ENCODE peak calls at places on chromosomes 1 and 21, in nine cellular contexts. One of them, this sample, is unnamed.

GRCh38 chr1:26784886-26785285 is 2.9 kb upstream of the PIGV start:
- DNase-seq in mesothelial cell of epicardium: no peak
- DNase-seq in breast epithelium: no peak
- DNase-seq in colonic mucosa: no peak
- DNase-seq in tibial nerve: no peak
- DNase-seq in heart left ventricle: no peak
- DNase-seq in HCT116: no peak
- DNase-seq in fibroblast of lung: no peak
- DNase-seq in cardiac fibroblast: no peak
- DNase-seq in this sample: no peak

GRCh38 chr21:36615274-36615964 is 83.5 kb upstream of the SIM2 start:
- DNase-seq in cardiac fibroblast: no peak
- DNase-seq in heart left ventricle: no peak
- DNase-seq in HCT116: peak; percentile 18
- DNase-seq in breast epithelium: no peak
- DNase-seq in tibial nerve: no peak
- DNase-seq in mesothelial cell of epicardium: no peak
- DNase-seq in colonic mucosa: no peak
- DNase-seq in fibroblast of lung: no peak
- DNase-seq in this sample: no peak

GRCh38 chr1:109251277-109252166 is 2.2 kb downstream of the CELSR2 start:
- DNase-seq in tibial nerve: no peak
- DNase-seq in HCT116: no peak
- DNase-seq in cardiac fibroblast: no peak
- DNase-seq in breast epithelium: no peak
- DNase-seq in heart left ventricle: peak; percentile 39
- DNase-seq in colonic mucosa: no peak
- DNase-seq in fibroblast of lung: no peak
- DNase-seq in mesothelial cell of epicardium: no peak
- DNase-seq in this sample: no peak

GRCh38 chr1:243944429-243945160 is 94.6 kb upstream of the AKT3 start:
- DNase-seq in breast epithelium: no peak
- DNase-seq in colonic mucosa: no peak
- DNase-seq in cardiac fibroblast: peak; percentile 45
- DNase-seq in HCT116: no peak
- DNase-seq in tibial nerve: no peak
- DNase-seq in mesothelial cell of epicardium: peak; percentile 46
- DNase-seq in heart left ventricle: no peak
- DNase-seq in fibroblast of lung: peak; percentile 35
- DNase-seq in this sample: no peak

GRCh38 chr1:230708631-230709580 is 5.0 kb downstream of the AGT start:
- DNase-seq in cardiac fibroblast: peak; percentile 27
- DNase-seq in fibroblast of lung: peak; percentile 32
- DNase-seq in mesothelial cell of epicardium: no peak
- DNase-seq in colonic mucosa: peak; percentile 93
- DNase-seq in breast epithelium: no peak
- DNase-seq in tibial nerve: no peak
- DNase-seq in heart left ventricle: no peak
- DNase-seq in HCT116: no peak
- DNase-seq in this sample: no peak

GRCh38 chr1:50214764-50215163 is 106.0 kb downstream of the ELAVL4 start:
- DNase-seq in heart left ventricle: no peak
- DNase-seq in HCT116: no peak
- DNase-seq in colonic mucosa: no peak
- DNase-seq in cardiac fibroblast: no peak
- DNase-seq in breast epithelium: no peak
- DNase-seq in fibroblast of lung: no peak
- DNase-seq in tibial nerve: no peak
- DNase-seq in mesothelial cell of epicardium: no peak
- DNase-seq in this sample: no peak

GRCh38 chr1:150415800-150416199 is 51.9 kb downstream of the RPRD2 start:
- DNase-seq in fibroblast of lung: no peak
- DNase-seq in colonic mucosa: no peak
- DNase-seq in cardiac fibroblast: no peak
- DNase-seq in tibial nerve: no peak
- DNase-seq in heart left ventricle: no peak
- DNase-seq in breast epithelium: no peak
- DNase-seq in mesothelial cell of epicardium: no peak
- DNase-seq in HCT116: no peak
- DNase-seq in this sample: no peak

GRCh38 chr1:207495816-207496792 is at the start of gene CR1:
- DNase-seq in cardiac fibroblast: no peak
- DNase-seq in mesothelial cell of epicardium: peak; percentile 50
- DNase-seq in breast epithelium: no peak
- DNase-seq in fibroblast of lung: no peak
- DNase-seq in heart left ventricle: peak; percentile 80
- DNase-seq in HCT116: no peak
- DNase-seq in colonic mucosa: no peak
- DNase-seq in tibial nerve: peak; percentile 21
- DNase-seq in this sample: no peak

GRCh38 chr1:29858646-29859045 is 622.3 kb downstream of the PTPRU start:
- DNase-seq in fibroblast of lung: no peak
- DNase-seq in colonic mucosa: no peak
- DNase-seq in tibial nerve: no peak
- DNase-seq in mesothelial cell of epicardium: no peak
- DNase-seq in heart left ventricle: no peak
- DNase-seq in cardiac fibroblast: no peak
- DNase-seq in breast epithelium: no peak
- DNase-seq in HCT116: no peak
- DNase-seq in this sample: no peak

GRCh38 chr21:41876928-41877652 is 2.1 kb downstream of the PRDM15 start:
- DNase-seq in mesothelial cell of epicardium: no peak
- DNase-seq in breast epithelium: no peak
- DNase-seq in cardiac fibroblast: no peak
- DNase-seq in HCT116: no peak
- DNase-seq in heart left ventricle: no peak
- DNase-seq in fibroblast of lung: no peak
- DNase-seq in colonic mucosa: no peak
- DNase-seq in tibial nerve: no peak
- DNase-seq in this sample: no peak

GRCh38 chr1:208475449-208475848 is 231.3 kb upstream of the PLXNA2 start:
- DNase-seq in heart left ventricle: no peak
- DNase-seq in colonic mucosa: no peak
- DNase-seq in cardiac fibroblast: peak; percentile 5
- DNase-seq in mesothelial cell of epicardium: no peak
- DNase-seq in fibroblast of lung: peak; percentile 70
- DNase-seq in HCT116: no peak
- DNase-seq in tibial nerve: no peak
- DNase-seq in breast epithelium: no peak
- DNase-seq in this sample: no peak

GRCh38 chr21:31042080-31042464 is 3.8 kb upstream of the KRTAP19-8 start:
- DNase-seq in heart left ventricle: no peak
- DNase-seq in HCT116: no peak
- DNase-seq in breast epithelium: no peak
- DNase-seq in fibroblast of lung: no peak
- DNase-seq in colonic mucosa: no peak
- DNase-seq in cardiac fibroblast: no peak
- DNase-seq in mesothelial cell of epicardium: no peak
- DNase-seq in tibial nerve: no peak
- DNase-seq in this sample: no peak

GRCh38 chr1:43867946-43868740 is 65.5 kb upstream of the ARTN start:
- DNase-seq in colonic mucosa: no peak
- DNase-seq in breast epithelium: no peak
- DNase-seq in heart left ventricle: no peak
- DNase-seq in HCT116: no peak
- DNase-seq in tibial nerve: no peak
- DNase-seq in cardiac fibroblast: peak; percentile 90
- DNase-seq in mesothelial cell of epicardium: no peak
- DNase-seq in fibroblast of lung: peak; percentile 91
- DNase-seq in this sample: no peak

GRCh38 chr1:17746920-17747319 is 8.2 kb upstream of the ACTL8 start:
- DNase-seq in mesothelial cell of epicardium: no peak
- DNase-seq in tibial nerve: no peak
- DNase-seq in HCT116: no peak
- DNase-seq in breast epithelium: no peak
- DNase-seq in colonic mucosa: no peak
- DNase-seq in cardiac fibroblast: no peak
- DNase-seq in heart left ventricle: no peak
- DNase-seq in fibroblast of lung: no peak
- DNase-seq in this sample: no peak

GRCh38 chr1:69967245-69967766 is 238.1 kb downstream of the LRRC40 start:
- DNase-seq in cardiac fibroblast: no peak
- DNase-seq in mesothelial cell of epicardium: no peak
- DNase-seq in breast epithelium: no peak
- DNase-seq in fibroblast of lung: no peak
- DNase-seq in HCT116: no peak
- DNase-seq in colonic mucosa: no peak
- DNase-seq in heart left ventricle: no peak
- DNase-seq in tibial nerve: no peak
- DNase-seq in this sample: no peak
- TF ChIP-seq CTCF in cardiac fibroblast: no peak
- TF ChIP-seq CTCF in mesothelial cell of epicardium: no peak
- TF ChIP-seq CTCF in breast epithelium: no peak
- TF ChIP-seq CTCF in fibroblast of lung: no peak
- TF ChIP-seq CTCF in HCT116: no peak
- TF ChIP-seq CTCF in colonic mucosa: no peak
- TF ChIP-seq CTCF in heart left ventricle: no peak
- TF ChIP-seq CTCF in tibial nerve: no peak
- TF ChIP-seq CTCF in this sample: no peak

GRCh38 chr1:216705686-216706085 is 17.5 kb downstream of the ESRRG start:
- DNase-seq in tibial nerve: no peak
- DNase-seq in mesothelial cell of epicardium: no peak
- DNase-seq in cardiac fibroblast: no peak
- DNase-seq in fibroblast of lung: no peak
- DNase-seq in breast epithelium: no peak
- DNase-seq in heart left ventricle: no peak
- DNase-seq in colonic mucosa: no peak
- DNase-seq in HCT116: no peak
- DNase-seq in this sample: no peak
- TF ChIP-seq CTCF in tibial nerve: no peak
- TF ChIP-seq CTCF in mesothelial cell of epicardium: no peak
- TF ChIP-seq CTCF in cardiac fibroblast: no peak
- TF ChIP-seq CTCF in fibroblast of lung: no peak
- TF ChIP-seq CTCF in breast epithelium: no peak
- TF ChIP-seq CTCF in heart left ventricle: no peak
- TF ChIP-seq CTCF in colonic mucosa: no peak
- TF ChIP-seq CTCF in HCT116: no peak
- TF ChIP-seq CTCF in this sample: no peak

GRCh38 chr1:188778578-188778977 is 1699.1 kb downstream of the BRINP3 start:
- DNase-seq in tibial nerve: no peak
- DNase-seq in HCT116: no peak
- DNase-seq in fibroblast of lung: no peak
- DNase-seq in mesothelial cell of epicardium: no peak
- DNase-seq in heart left ventricle: no peak
- DNase-seq in colonic mucosa: no peak
- DNase-seq in breast epithelium: no peak
- DNase-seq in cardiac fibroblast: no peak
- DNase-seq in this sample: no peak

GRCh38 chr1:188782220-188782841 is 1695.3 kb downstream of the BRINP3 start:
- DNase-seq in cardiac fibroblast: peak; percentile 29
- DNase-seq in heart left ventricle: no peak
- DNase-seq in fibroblast of lung: peak; percentile 56
- DNase-seq in breast epithelium: no peak
- DNase-seq in mesothelial cell of epicardium: no peak
- DNase-seq in HCT116: peak; percentile 81
- DNase-seq in tibial nerve: no peak
- DNase-seq in colonic mucosa: no peak
- DNase-seq in this sample: no peak
- TF ChIP-seq CTCF in cardiac fibroblast: peak; percentile 28
- TF ChIP-seq CTCF in heart left ventricle: no peak
- TF ChIP-seq CTCF in fibroblast of lung: peak; percentile 67
- TF ChIP-seq CTCF in breast epithelium: no peak
- TF ChIP-seq CTCF in mesothelial cell of epicardium: peak; percentile 66
- TF ChIP-seq CTCF in HCT116: peak; percentile 78
- TF ChIP-seq CTCF in tibial nerve: no peak
- TF ChIP-seq CTCF in colonic mucosa: no peak
- TF ChIP-seq CTCF in this sample: no peak

GRCh38 chr1:153958111-153958960 is at the start of gene CRTC2:
- DNase-seq in HCT116: peak; percentile 95
- DNase-seq in colonic mucosa: peak; percentile 99
- DNase-seq in breast epithelium: peak; percentile 99
- DNase-seq in cardiac fibroblast: peak; percentile 99
- DNase-seq in tibial nerve: peak; percentile 99
- DNase-seq in fibroblast of lung: peak; percentile 99
- DNase-seq in mesothelial cell of epicardium: peak; percentile 93
- DNase-seq in heart left ventricle: peak; percentile 99
- DNase-seq in this sample: peak; percentile 98

GRCh38 chr1:153958961-153959260 is 499 bp upstream of the CRTC2 start:
- DNase-seq in tibial nerve: peak; percentile 18
- DNase-seq in cardiac fibroblast: no peak
- DNase-seq in heart left ventricle: no peak
- DNase-seq in mesothelial cell of epicardium: no peak
- DNase-seq in breast epithelium: no peak
- DNase-seq in colonic mucosa: no peak
- DNase-seq in HCT116: no peak
- DNase-seq in fibroblast of lung: no peak
- DNase-seq in this sample: no peak

GRCh38 chr1:153961421-153961820 is 1.9 kb downstream of the SLC39A1 start:
- DNase-seq in colonic mucosa: no peak
- DNase-seq in breast epithelium: no peak
- DNase-seq in HCT116: no peak
- DNase-seq in mesothelial cell of epicardium: no peak
- DNase-seq in cardiac fibroblast: no peak
- DNase-seq in heart left ventricle: no peak
- DNase-seq in tibial nerve: no peak
- DNase-seq in fibroblast of lung: no peak
- DNase-seq in this sample: no peak

GRCh38 chr1:153959454-153959853 is 1.0 kb upstream of the CRTC2 start:
- DNase-seq in tibial nerve: no peak
- DNase-seq in colonic mucosa: no peak
- DNase-seq in HCT116: no peak
- DNase-seq in fibroblast of lung: no peak
- DNase-seq in cardiac fibroblast: no peak
- DNase-seq in heart left ventricle: no peak
- DNase-seq in mesothelial cell of epicardium: no peak
- DNase-seq in breast epithelium: no peak
- DNase-seq in this sample: no peak

DNA sequence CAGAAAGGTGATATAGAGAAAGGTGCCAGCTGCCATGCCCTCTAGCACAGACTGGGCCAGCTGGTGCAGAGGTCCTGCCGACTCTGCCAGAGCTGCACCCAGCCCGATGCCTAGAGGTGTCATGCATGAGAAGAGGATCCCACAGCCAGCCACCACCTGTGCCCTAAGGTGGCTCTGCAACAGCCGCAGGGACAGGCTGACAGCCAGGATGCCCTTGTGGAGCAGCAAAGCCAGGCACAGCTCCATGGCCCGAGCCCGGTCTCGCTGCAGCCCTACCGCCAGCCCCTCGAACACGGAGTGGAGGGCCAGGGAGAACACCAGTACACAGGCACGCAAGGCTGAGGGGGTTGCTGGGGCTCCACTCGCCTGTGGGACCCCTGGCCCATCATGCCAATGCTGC is 1.8 kb upstream of the CRTC2 start:
- DNase-seq in breast epithelium: no peak
- DNase-seq in HCT116: no peak
- DNase-seq in cardiac fibroblast: no peak
- DNase-seq in colonic mucosa: no peak
- DNase-seq in heart left ventricle: no peak
- DNase-seq in fibroblast of lung: no peak
- DNase-seq in tibial nerve: no peak
- DNase-seq in mesothelial cell of epicardium: no peak
- DNase-seq in this sample: no peak
- TF ChIP-seq CTCF in breast epithelium: no peak
- TF ChIP-seq CTCF in HCT116: no peak
- TF ChIP-seq CTCF in cardiac fibroblast: no peak
- TF ChIP-seq CTCF in colonic mucosa: no peak
- TF ChIP-seq CTCF in heart left ventricle: no peak
- TF ChIP-seq CTCF in fibroblast of lung: no peak
- TF ChIP-seq CTCF in tibial nerve: no peak
- TF ChIP-seq CTCF in mesothelial cell of epicardium: no peak
- TF ChIP-seq CTCF in this sample: no peak